ENCODE peak calls at places on chromosomes 11 and 22, in seven cellular contexts. D, I, U, M, C, V and L are unnamed samples.

GRCh38 chr11:69682221-69682620 is 7.1 kb upstream of the LTO1 start:
- DNase-seq in M (no peak), C (no peak), V (no peak), D (no peak), U (no peak), I (no peak), L (no peak)

GRCh38 chr11:112366777-112367176 is 106.1 kb upstream of the PLET1 start:
- DNase-seq in D (no peak), M (no peak), C (peak), V (no peak), U (no peak), I (no peak), L (no peak)

GRCh38 chr22:43050995-43051394 is 36.0 kb upstream of the PACSIN2 start:
- DNase-seq in V (peak), M (no peak), I (no peak), D (no peak), U (no peak), C (no peak), L (no peak)

GRCh38 chr11:46367244-46367915 is 14.1 kb upstream of the MDK start:
- DNase-seq in I (peak), D (peak), U (peak), M (peak), V (peak), C (peak), L (no peak)

GRCh38 chr11:6480299-6480914 is 724 bp downstream of the ARFIP2 start:
- DNase-seq in D (no peak), V (no peak), I (no peak), M (no peak), U (no peak), C (peak), L (no peak)

GRCh38 chr11:76096552-76096951 is 109.8 kb downstream of the WNT11 start:
- DNase-seq in I (no peak), V (no peak), D (no peak), U (no peak), C (peak), M (no peak), L (no peak)

GRCh38 chr11:46916251-46916650 is 2.1 kb downstream of the LRP4 start:
- DNase-seq in M (no peak), U (no peak), C (peak), D (no peak), I (no peak), V (no peak), L (no peak)

GRCh38 chr11:75233688-75234295 is 6.8 kb upstream of the TPBGL start:
- DNase-seq in C (peak), U (peak), M (no peak), I (no peak), V (peak), D (no peak), L (no peak)

GRCh38 chr11:67120881-67121710 is 2.0 kb downstream of the KDM2A start:
- DNase-seq in U (no peak), V (peak), M (no peak), I (no peak), D (no peak), C (peak), L (no peak)

GRCh38 chr11:128548655-128549255 is 38.6 kb downstream of the ETS1 start:
- DNase-seq in U (no peak), I (peak), D (peak), M (no peak), V (peak), C (peak), L (no peak)

GRCh38 chr11:44304091-44305084 is 5.6 kb downstream of the ALX4 start:
- DNase-seq in C (peak), U (no peak), M (no peak), D (no peak), V (peak), I (no peak), L (no peak)

GRCh38 chr11:8631395-8632110 is 37.5 kb upstream of the STK33 start:
- DNase-seq in M (no peak), U (no peak), D (no peak), V (peak), C (peak), I (no peak), L (no peak)

GRCh38 chr22:37324340-37325023 is 42.2 kb downstream of the CYTH4 start:
- DNase-seq in D (no peak), U (no peak), M (no peak), I (no peak), V (no peak), C (no peak), L (no peak)

GRCh38 chr11:75031224-75031753 is 42.6 kb downstream of the NEU3 start:
- DNase-seq in D (no peak), V (peak), U (no peak), I (no peak), M (no peak), C (peak), L (peak)

GRCh38 chr11:10792385-10793068 is 16.2 kb downstream of the EIF4G2 start:
- DNase-seq in I (peak), V (peak), D (peak), M (peak), U (peak), C (peak), L (peak)

GRCh38 chr11:2325719-2326118 is 23.9 kb downstream of the TSPAN32 start:
- DNase-seq in I (no peak), C (peak), M (no peak), D (peak), V (no peak), U (no peak), L (no peak)

GRCh38 chr11:2447253-2447950 is 2.6 kb downstream of the KCNQ1 start:
- DNase-seq in M (no peak), V (no peak), I (no peak), U (no peak), C (no peak), D (peak), L (no peak)

GRCh38 chr11:65435330-65435931 is 12.8 kb downstream of the NEAT1 start:
- DNase-seq in U (peak), D (peak), V (peak), I (no peak), C (peak), M (no peak), L (no peak)

GRCh38 chr22:31556627-31557203 is 60.4 kb downstream of the SFI1 start:
- DNase-seq in D (no peak), V (peak), U (peak), I (no peak), C (peak), M (no peak), L (no peak)

GRCh38 chr11:107702723-107703122 is 9.1 kb downstream of the SLN start:
- DNase-seq in C (peak), I (no peak), M (no peak), V (no peak), D (no peak), U (no peak), L (no peak)

GRCh38 chr22:27966168-27967064 is 47.4 kb upstream of the PITPNB start:
- DNase-seq in I (no peak), V (no peak), C (no peak), M (no peak), U (no peak), D (no peak), L (no peak)

GRCh38 chr11:70247042-70247709 is 23.3 kb upstream of the PPFIA1 start:
- DNase-seq in M (no peak), I (no peak), C (no peak), D (peak), U (no peak), V (no peak), L (no peak)

GRCh38 chr11:69366591-69366990 is 72.6 kb downstream of the MYEOV start:
- DNase-seq in C (no peak), D (no peak), U (no peak), M (no peak), V (no peak), I (no peak), L (peak)

GRCh38 chr11:80606726-80607125 is 1165.9 kb upstream of the TENM4 start:
- DNase-seq in D (no peak), C (no peak), M (no peak), I (no peak), V (no peak), U (no peak), L (no peak)